ENCODE peak calls at places on chromosome 10, in nine cellular contexts. L is OCI-LY7, O is K562, M is ovary, C is fibroblast of lung, E is bronchial epithelial cell, Y is sigmoid colon, S is upper lobe of right lung, I is lower lobe of right lung. P is an unnamed sample.

GRCh38 chr10:86756511-86757109 is at the start of gene BMPR1A:
- DNase-seq in L (no peak), O (peak), M (peak), C (no peak), E (peak), Y (no peak), S (peak), I (no peak), P (no peak)

GRCh38 chr10:14588084-14588937 is 186.4 kb downstream of the FAM107B start:
- DNase-seq in L (no peak), O (no peak), M (no peak), C (peak), E (peak), Y (no peak), S (no peak), I (no peak), P (no peak)

GRCh38 chr10:79239275-79239779 is 107.9 kb upstream of the PPIF start:
- DNase-seq in L (no peak), O (peak), M (peak), C (peak), E (peak), Y (peak), S (peak), I (peak), P (no peak)

GRCh38 chr10:110163192-110163773 is 44.1 kb upstream of the MXI1 start:
- DNase-seq in L (no peak), O (no peak), M (no peak), C (no peak), E (no peak), Y (no peak), S (no peak), I (no peak), P (no peak)

GRCh38 chr10:48406204-48406603 is 99.7 kb downstream of the MAPK8 start:
- DNase-seq in L (no peak), O (peak), M (no peak), C (peak), E (peak), Y (no peak), S (no peak), I (no peak), P (peak)

GRCh38 chr10:125397608-125398007 is 237.2 kb upstream of the CTBP2 start:
- DNase-seq in L (no peak), O (no peak), M (no peak), C (no peak), E (no peak), Y (no peak), S (no peak), I (no peak), P (no peak)

GRCh38 chr10:17144032-17144431 is 14.4 kb upstream of the CUBN start:
- DNase-seq in L (no peak), O (no peak), M (no peak), C (no peak), E (no peak), Y (no peak), S (no peak), I (no peak), P (no peak)

GRCh38 chr10:17122052-17122451 is 7.6 kb downstream of the CUBN start:
- DNase-seq in L (no peak), O (no peak), M (no peak), C (peak), E (no peak), Y (no peak), S (no peak), I (no peak), P (no peak)

GRCh38 chr10:94315975-94316464 is 46.7 kb downstream of the NOC3L start:
- DNase-seq in L (no peak), O (no peak), M (no peak), C (peak), E (no peak), Y (no peak), S (no peak), I (no peak), P (no peak)

GRCh38 chr10:4073912-4074311 is 288.9 kb upstream of the KLF6 start:
- DNase-seq in L (no peak), O (no peak), M (no peak), C (peak), E (peak), Y (no peak), S (no peak), I (no peak), P (peak)

GRCh38 chr10:71834343-71834674 is 16.7 kb downstream of the PSAP start:
- DNase-seq in L (no peak), O (no peak), M (no peak), C (no peak), E (no peak), Y (no peak), S (no peak), I (no peak), P (no peak)

GRCh38 chr10:105189464-105189800 is 548.3 kb downstream of the SORCS3 start:
- DNase-seq in L (no peak), O (no peak), M (no peak), C (peak), E (peak), Y (no peak), S (no peak), I (no peak), P (peak)

GRCh38 chr10:37490266-37490665 is 364.9 kb downstream of the ANKRD30A start:
- DNase-seq in L (no peak), O (no peak), M (no peak), C (no peak), E (no peak), Y (no peak), S (no peak), I (no peak), P (no peak)

GRCh38 chr10:78650122-78650521 is 418.6 kb upstream of the ZMIZ1 start:
- DNase-seq in L (no peak), O (no peak), M (no peak), C (peak), E (no peak), Y (no peak), S (no peak), I (no peak), P (no peak)

GRCh38 chr10:63464402-63465292 is 1.1 kb downstream of the JMJD1C start:
- DNase-seq in L (no peak), O (peak), M (no peak), C (no peak), E (peak), Y (no peak), S (no peak), I (no peak), P (no peak)

GRCh38 chr10:129956285-129956649 is 7.8 kb downstream of the EBF3 start:
- DNase-seq in L (no peak), O (no peak), M (no peak), C (no peak), E (no peak), Y (no peak), S (no peak), I (no peak), P (no peak)

GRCh38 chr10:48811461-48811860 is 126.8 kb downstream of the WDFY4 start:
- DNase-seq in L (no peak), O (no peak), M (no peak), C (peak), E (peak), Y (no peak), S (no peak), I (no peak), P (no peak)

GRCh38 chr10:77836299-77836820 is 90.2 kb downstream of the DLG5 start:
- DNase-seq in L (peak), O (peak), M (no peak), C (no peak), E (no peak), Y (no peak), S (no peak), I (peak), P (no peak)

GRCh38 chr10:104559935-104560334 is 81.2 kb upstream of the SORCS3 start:
- DNase-seq in L (no peak), O (no peak), M (no peak), C (peak), E (no peak), Y (peak), S (no peak), I (no peak), P (no peak)

GRCh38 chr10:28381465-28381864 is 78.6 kb upstream of the MPP7 start:
- DNase-seq in L (no peak), O (no peak), M (no peak), C (no peak), E (peak), Y (no peak), S (no peak), I (no peak), P (no peak)

GRCh38 chr10:12346707-12347106 is 2.6 kb upstream of the CAMK1D start:
- DNase-seq in L (no peak), O (no peak), M (no peak), C (no peak), E (no peak), Y (no peak), S (no peak), I (no peak), P (no peak)

GRCh38 chr10:11705687-11706086 is 36.5 kb upstream of the ECHDC3 start:
- DNase-seq in L (no peak), O (no peak), M (no peak), C (no peak), E (no peak), Y (no peak), S (no peak), I (no peak), P (no peak)

GRCh38 chr10:110700947-110701617 is 56.9 kb downstream of the RBM20 start:
- DNase-seq in L (no peak), O (no peak), M (no peak), C (no peak), E (no peak), Y (no peak), S (no peak), I (no peak), P (no peak)

GRCh38 chr10:122565766-122566206 is 5.2 kb downstream of the DMBT1 start:
- DNase-seq in L (peak), O (peak), M (peak), C (peak), E (peak), Y (peak), S (peak), I (peak), P (peak)

GRCh38 chr10:48284002-48284546 is 9.6 kb upstream of the FRMPD2 start:
- DNase-seq in L (no peak), O (no peak), M (no peak), C (no peak), E (no peak), Y (no peak), S (no peak), I (no peak), P (no peak)

GRCh38 chr10:16787361-16787791 is 29.8 kb downstream of the RSU1 start:
- DNase-seq in L (no peak), O (no peak), M (no peak), C (no peak), E (no peak), Y (no peak), S (no peak), I (no peak), P (no peak)

GRCh38 chr10:19605806-19606205 is 210.4 kb upstream of the PLXDC2 start:
- DNase-seq in L (no peak), O (no peak), M (no peak), C (no peak), E (no peak), Y (no peak), S (no peak), I (no peak), P (no peak)

GRCh38 chr10:103327906-103328305 is 23.0 kb downstream of the PCGF6 start:
- DNase-seq in L (no peak), O (no peak), M (no peak), C (no peak), E (no peak), Y (no peak), S (no peak), I (no peak), P (no peak)

GRCh38 chr10:2760736-2761135 is 306.6 kb upstream of the PFKP start:
- DNase-seq in L (peak), O (no peak), M (no peak), C (no peak), E (no peak), Y (no peak), S (no peak), I (no peak), P (no peak)

GRCh38 chr10:34031410-34031809 is 696.9 kb upstream of the NRP1 start:
- DNase-seq in L (no peak), O (no peak), M (no peak), C (peak), E (peak), Y (peak), S (no peak), I (no peak), P (no peak)

GRCh38 chr10:30708234-30708633 is 78.7 kb upstream of the LYZL2 start:
- DNase-seq in L (no peak), O (no peak), M (no peak), C (no peak), E (no peak), Y (no peak), S (no peak), I (no peak), P (no peak)

GRCh38 chr10:48450233-48450810 is 143.8 kb downstream of the MAPK8 start:
- DNase-seq in L (no peak), O (no peak), M (peak), C (no peak), E (no peak), Y (peak), S (peak), I (no peak), P (no peak)

GRCh38 chr10:53697038-53697437 is 924.5 kb upstream of the MBL2 start:
- DNase-seq in L (no peak), O (no peak), M (no peak), C (peak), E (peak), Y (no peak), S (no peak), I (no peak), P (peak)

GRCh38 chr10:62183442-62183841 is 85.2 kb downstream of the RTKN2 start:
- DNase-seq in L (peak), O (no peak), M (no peak), C (peak), E (peak), Y (no peak), S (no peak), I (no peak), P (no peak)

GRCh38 chr10:6490594-6490993 is 89.5 kb downstream of the PRKCQ start:
- DNase-seq in L (no peak), O (no peak), M (no peak), C (no peak), E (no peak), Y (no peak), S (no peak), I (no peak), P (no peak)

GRCh38 chr10:99531026-99531695 is 1.6 kb upstream of the NKX2-3 start:
- DNase-seq in L (no peak), O (no peak), M (no peak), C (no peak), E (no peak), Y (peak), S (no peak), I (no peak), P (no peak)

GRCh38 chr10:67119648-67120047 is 193.8 kb downstream of the LRRTM3 start:
- DNase-seq in L (no peak), O (no peak), M (no peak), C (peak), E (no peak), Y (no peak), S (no peak), I (no peak), P (no peak)

GRCh38 chr10:22029450-22030236 is 26.1 kb upstream of the DNAJC1 start:
- DNase-seq in L (no peak), O (no peak), M (no peak), C (no peak), E (no peak), Y (no peak), S (no peak), I (no peak), P (no peak)

GRCh38 chr10:46325021-46325420 is 38.2 kb downstream of the ANTXRL start:
- DNase-seq in L (peak), O (peak), M (no peak), C (no peak), E (peak), Y (no peak), S (no peak), I (no peak), P (no peak)

GRCh38 chr10:108374991-108375390 is 1210.5 kb upstream of the SORCS1 start:
- DNase-seq in L (no peak), O (no peak), M (no peak), C (peak), E (peak), Y (no peak), S (no peak), I (no peak), P (no peak)

GRCh38 chr10:116740971-116741370 is 1.4 kb downstream of the HSPA12A start:
- DNase-seq in L (no peak), O (no peak), M (no peak), C (no peak), E (no peak), Y (peak), S (no peak), I (no peak), P (no peak)
- H3K4me3 ChIP-seq in L (no peak), O (no peak), M (peak), C (peak), E (no peak), Y (peak), S (peak), I (peak), P (peak)

GRCh38 chr10:51397695-51398094 is 301.7 kb downstream of the CSTF2T start:
- DNase-seq in L (no peak), O (no peak), M (no peak), C (peak), E (peak), Y (peak), S (no peak), I (no peak), P (peak)
- TF ChIP-seq CTCF in L (no peak), O (no peak), M (no peak), C (no peak), E (no peak), Y (no peak), S (no peak), I (no peak), P (no peak)

GRCh38 chr10:58993480-58994221 is 182.8 kb upstream of the PHYHIPL start:
- DNase-seq in L (peak), O (no peak), M (no peak), C (no peak), E (no peak), Y (no peak), S (no peak), I (no peak), P (no peak)

GRCh38 chr10:58995058-58995596 is 181.3 kb upstream of the PHYHIPL start:
- DNase-seq in L (no peak), O (no peak), M (no peak), C (no peak), E (no peak), Y (no peak), S (no peak), I (no peak), P (no peak)

GRCh38 chr10:58996063-58996462 is 180.4 kb upstream of the PHYHIPL start:
- DNase-seq in L (no peak), O (no peak), M (no peak), C (no peak), E (no peak), Y (no peak), S (no peak), I (no peak), P (no peak)

GRCh38 chr10:58992830-58993460 is 183.5 kb upstream of the PHYHIPL start:
- DNase-seq in L (peak), O (no peak), M (no peak), C (no peak), E (no peak), Y (no peak), S (no peak), I (no peak), P (no peak)

GRCh38 chr10:58994226-58995057 is 182.0 kb upstream of the PHYHIPL start:
- DNase-seq in L (no peak), O (no peak), M (no peak), C (peak), E (peak), Y (no peak), S (no peak), I (no peak), P (no peak)
- H3K4me3 ChIP-seq in L (no peak), O (no peak), M (no peak), C (no peak), E (no peak), Y (no peak), S (no peak), I (no peak), P (no peak)

DNA sequence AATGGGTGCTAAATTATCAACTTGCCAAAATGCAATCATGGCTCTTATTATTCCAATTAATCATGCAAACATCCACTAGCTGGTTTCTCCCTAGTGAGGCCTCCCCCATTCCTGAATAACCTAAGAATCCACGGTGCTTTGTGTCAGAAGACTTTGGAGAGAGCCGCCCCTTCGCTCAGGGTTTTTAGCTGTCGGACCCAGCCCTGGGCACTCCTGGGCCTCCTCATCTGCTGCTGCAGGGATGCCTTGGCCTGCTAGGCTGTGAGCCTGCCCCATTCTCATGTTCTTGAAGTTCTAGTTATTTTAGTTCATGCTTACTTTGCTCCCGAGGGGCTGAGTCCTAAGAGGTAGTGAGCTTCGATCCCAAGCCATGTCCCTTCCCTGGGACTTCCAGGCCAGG is 34.2 kb upstream of the SFRP5 start:
- DNase-seq in L (no peak), O (no peak), M (no peak), C (no peak), E (no peak), Y (no peak), S (no peak), I (no peak), P (no peak)
- TF ChIP-seq CTCF in L (no peak), O (no peak), M (no peak), C (no peak), E (no peak), Y (no peak), S (no peak), I (no peak), P (no peak)

GRCh38 chr10:124129471-124129870 is 36.1 kb upstream of the CHST15 start:
- DNase-seq in L (no peak), O (no peak), M (no peak), C (no peak), E (no peak), Y (no peak), S (no peak), I (no peak), P (no peak)

GRCh38 chr10:124127965-124128810 is 34.8 kb upstream of the CHST15 start:
- DNase-seq in L (no peak), O (no peak), M (no peak), C (no peak), E (no peak), Y (no peak), S (no peak), I (no peak), P (no peak)

GRCh38 chr10:124130198-124130597 is 36.8 kb upstream of the CHST15 start:
- DNase-seq in L (no peak), O (no peak), M (no peak), C (no peak), E (no peak), Y (no peak), S (no peak), I (no peak), P (no peak)

GRCh38 chr10:124127563-124127962 is 34.2 kb upstream of the CHST15 start:
- DNase-seq in L (no peak), O (no peak), M (no peak), C (no peak), E (no peak), Y (no peak), S (no peak), I (no peak), P (no peak)

DNA sequence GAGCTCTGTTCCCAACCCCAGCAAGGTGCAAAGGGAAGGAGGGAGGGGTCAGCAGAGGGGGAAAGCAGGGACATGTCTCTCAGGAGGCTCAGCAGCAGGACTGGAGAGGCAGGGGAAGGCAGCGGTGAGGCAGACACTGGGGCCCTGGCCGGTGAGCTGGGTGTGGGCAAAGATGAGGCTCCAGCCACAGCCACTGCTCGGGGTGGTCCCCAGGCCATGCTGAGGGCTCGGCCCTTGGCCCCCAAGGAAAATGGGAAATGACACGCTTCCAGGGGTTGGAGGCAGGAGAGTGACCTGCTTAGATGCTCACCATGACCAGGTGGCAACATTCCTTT is 35.4 kb upstream of the CHST15 start:
- DNase-seq in L (no peak), O (no peak), M (no peak), C (no peak), E (no peak), Y (no peak), S (no peak), I (no peak), P (no peak)
- H3K4me3 ChIP-seq in L (no peak), O (no peak), M (no peak), C (no peak), E (no peak), Y (no peak), S (no peak), I (no peak), P (no peak)

DNA sequence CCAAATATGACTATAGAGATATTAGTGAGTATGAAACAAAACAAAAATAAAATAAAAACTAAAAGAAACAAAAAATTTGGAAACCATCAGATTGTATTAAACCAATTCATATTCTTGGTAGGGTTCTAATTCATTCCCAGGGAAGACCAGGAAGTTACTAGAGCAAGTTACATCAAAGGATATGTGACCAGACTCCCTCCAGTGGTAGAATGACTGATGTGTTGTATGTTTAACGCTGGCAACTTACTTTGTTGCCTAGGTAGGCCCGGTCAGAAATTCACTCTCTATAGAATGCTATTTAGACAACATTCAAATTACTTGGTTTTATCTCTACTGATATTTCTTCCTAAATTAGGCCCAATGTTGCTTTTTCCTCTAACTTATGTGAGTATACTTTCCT is 5.2 kb downstream of the PHYHIPL start:
- DNase-seq in L (peak), O (peak), M (no peak), C (peak), E (peak), Y (no peak), S (no peak), I (no peak), P (peak)
- TF ChIP-seq CTCF in L (peak), O (no peak), M (no peak), C (peak), E (peak), Y (peak), S (peak), I (no peak), P (peak)

GRCh38 chr10:114544045-114544659 is 113.9 kb downstream of the ABLIM1 start:
- DNase-seq in L (peak), O (no peak), M (no peak), C (no peak), E (peak), Y (no peak), S (no peak), I (no peak), P (no peak)
- H3K4me3 ChIP-seq in L (peak), O (no peak), M (no peak), C (no peak), E (no peak), Y (no peak), S (no peak), I (no peak), P (no peak)